ENCODE peak calls at places on chromosomes 5 and 9, in ten cellular contexts. M is SK-N-SH, C is HepG2, Q is stomach, H is K562, U is sigmoid colon, X is suprapubic skin, T is GM12878, V is H1, N is transverse colon. I is an unnamed sample.

GRCh38 chr5:2110934-2111462 is 228.3 kb upstream of the IRX4 start:
- DNase-seq in C (no peak), Q (no peak), X (no peak), V (no peak), N (no peak), T (no peak), M (no peak), U (no peak), H (no peak), I (no peak)

GRCh38 chr5:6715758-6716633 is 2.8 kb downstream of the TENT4A start:
- DNase-seq in U (no peak), Q (no peak), C (no peak), N (no peak), H (no peak), X (no peak), T (no peak), V (no peak), M (no peak), I (no peak)

GRCh38 chr9:86783884-86784283 is 163.4 kb downstream of the GAS1 start:
- DNase-seq in H (no peak), M (no peak), X (no peak), V (no peak), Q (no peak), N (no peak), U (no peak), T (no peak), C (no peak), I (no peak)

GRCh38 chr5:141383345-141383744 is 803 bp downstream of the PCDHGA7 start:
- DNase-seq in X (no peak), Q (no peak), V (no peak), M (no peak), N (no peak), C (no peak), T (no peak), U (no peak), H (no peak), I (no peak)

GRCh38 chr9:4145482-4145881 is 154.4 kb downstream of the GLIS3 start:
- DNase-seq in N (no peak), V (no peak), Q (no peak), H (no peak), M (no peak), C (no peak), T (no peak), X (no peak), U (no peak), I (no peak)

GRCh38 chr9:137666505-137666809 is 47.7 kb downstream of the EHMT1 start:
- DNase-seq in C (no peak), N (no peak), T (no peak), M (peak; percentile 53), H (no peak), V (no peak), U (no peak), X (no peak), Q (no peak), I (peak; percentile 61)

GRCh38 chr9:104868687-104869404 is 59.1 kb downstream of the ABCA1 start:
- DNase-seq in H (peak; percentile 46), N (peak; percentile 46), V (peak; percentile 54), X (peak; percentile 67), Q (peak; percentile 38), M (peak; percentile 37), T (no peak), C (no peak), U (peak; percentile 88), I (peak; percentile 70)

GRCh38 chr9:75588808-75589207 is 301.7 kb upstream of the PCSK5 start:
- DNase-seq in X (no peak), T (no peak), M (peak; percentile 1), H (no peak), N (no peak), C (no peak), V (no peak), U (no peak), Q (no peak), I (no peak)

GRCh38 chr9:16150938-16151650 is 598.3 kb downstream of the CCDC171 start:
- DNase-seq in M (peak; percentile 35), N (no peak), T (peak; percentile 24), H (no peak), U (no peak), C (no peak), Q (no peak), X (no peak), V (no peak), I (no peak)

GRCh38 chr9:81470864-81471263 is 218.5 kb downstream of the TLE1 start:
- DNase-seq in Q (no peak), X (no peak), C (no peak), U (no peak), V (no peak), N (no peak), H (no peak), M (peak; percentile 26), T (no peak), I (no peak)

GRCh38 chr5:109161914-109162683 is 247.7 kb downstream of the PJA2 start:
- DNase-seq in C (no peak), H (no peak), X (no peak), M (no peak), T (peak; percentile 34), N (no peak), V (no peak), U (no peak), Q (no peak), I (no peak)

GRCh38 chr9:133569891-133570651 is 35.6 kb downstream of the ADAMTSL2 start:
- DNase-seq in H (no peak), Q (no peak), U (no peak), C (no peak), X (no peak), M (peak; percentile 65), N (no peak), V (no peak), T (no peak), I (peak; percentile 86)

GRCh38 chr9:78004478-78005229 is 27.0 kb downstream of the GNAQ start:
- DNase-seq in T (no peak), X (no peak), Q (no peak), V (no peak), U (no peak), N (no peak), C (peak; percentile 85), M (no peak), H (peak; percentile 48), I (no peak)
- TF ChIP-seq EP300 in T (no peak), X (no peak), Q (no peak), V (no peak), U (no peak), N (no peak), C (peak; percentile 56), M (no peak), H (peak; percentile 60), I (no peak)

GRCh38 chr9:89679006-89679395 is 74.2 kb downstream of the GADD45G start:
- DNase-seq in M (no peak), V (no peak), U (no peak), H (no peak), Q (no peak), N (no peak), C (no peak), T (no peak), X (no peak), I (no peak)
- H3K27ac ChIP-seq in M (peak overlapping the region; percentile 100), V (peak overlapping the region; percentile 30), U (no peak overlapping the region), H (no peak overlapping the region), Q (no peak overlapping the region), N (no peak overlapping the region), C (no peak overlapping the region), T (no peak overlapping the region), X (no peak overlapping the region), I (no peak overlapping the region)

GRCh38 chr5:3858524-3858923 is 262.9 kb downstream of the IRX1 start:
- DNase-seq in Q (no peak), V (no peak), N (no peak), H (no peak), M (no peak), U (no peak), T (no peak), X (no peak), C (no peak), I (no peak)

DNA sequence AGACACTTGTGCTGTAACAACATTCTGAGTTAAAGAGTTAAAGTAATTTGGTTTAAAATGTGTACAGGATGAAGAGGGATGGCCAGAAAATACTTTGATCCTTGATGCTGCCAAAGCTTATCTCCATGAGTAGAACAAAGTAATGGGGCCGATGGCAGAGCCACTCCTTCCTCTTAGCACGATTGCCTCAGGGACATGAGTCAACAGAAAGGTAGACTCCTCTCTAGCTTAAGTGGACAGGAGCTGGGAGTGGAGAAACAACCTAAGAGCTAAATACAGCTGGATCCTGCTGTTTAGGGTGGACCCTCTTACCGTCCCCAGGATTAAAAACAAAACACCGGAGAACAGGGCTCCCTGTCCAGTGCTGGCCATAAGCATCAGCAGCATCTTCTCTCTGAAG is 267.3 kb downstream of the IRX1 start:
- DNase-seq in U (no peak), T (no peak), H (no peak), X (no peak), Q (no peak), M (no peak), N (no peak), C (no peak), V (no peak), I (no peak)
- TF ChIP-seq POLR2AphosphoS5 in U (no peak), T (no peak), H (no peak), X (no peak), Q (no peak), M (no peak), N (no peak), C (no peak), V (no peak), I (no peak)

GRCh38 chr5:173302546-173303155 is 25.6 kb downstream of the STC2 start:
- DNase-seq in V (no peak), T (no peak), M (no peak), N (no peak), X (no peak), Q (no peak), H (peak; percentile 55), C (peak; percentile 44), U (no peak), I (no peak)
- TF ChIP-seq EP300 in V (no peak), T (no peak), M (no peak), N (no peak), X (no peak), Q (no peak), H (no peak), C (no peak), U (no peak), I (no peak)

GRCh38 chr9:92962303-92962649 is 15.0 kb downstream of the FGD3 start:
- DNase-seq in T (no peak), V (no peak), X (peak; percentile 27), H (no peak), M (no peak), U (no peak), N (no peak), Q (peak; percentile 15), C (no peak), I (no peak)
- H3K27ac ChIP-seq in T (peak overlapping the region; percentile 4), V (no peak overlapping the region), X (no peak overlapping the region), H (no peak overlapping the region), M (no peak overlapping the region), U (no peak overlapping the region), N (peak overlapping the region; percentile 35), Q (peak overlapping the region; percentile 88), C (no peak overlapping the region), I (no peak overlapping the region)

DNA sequence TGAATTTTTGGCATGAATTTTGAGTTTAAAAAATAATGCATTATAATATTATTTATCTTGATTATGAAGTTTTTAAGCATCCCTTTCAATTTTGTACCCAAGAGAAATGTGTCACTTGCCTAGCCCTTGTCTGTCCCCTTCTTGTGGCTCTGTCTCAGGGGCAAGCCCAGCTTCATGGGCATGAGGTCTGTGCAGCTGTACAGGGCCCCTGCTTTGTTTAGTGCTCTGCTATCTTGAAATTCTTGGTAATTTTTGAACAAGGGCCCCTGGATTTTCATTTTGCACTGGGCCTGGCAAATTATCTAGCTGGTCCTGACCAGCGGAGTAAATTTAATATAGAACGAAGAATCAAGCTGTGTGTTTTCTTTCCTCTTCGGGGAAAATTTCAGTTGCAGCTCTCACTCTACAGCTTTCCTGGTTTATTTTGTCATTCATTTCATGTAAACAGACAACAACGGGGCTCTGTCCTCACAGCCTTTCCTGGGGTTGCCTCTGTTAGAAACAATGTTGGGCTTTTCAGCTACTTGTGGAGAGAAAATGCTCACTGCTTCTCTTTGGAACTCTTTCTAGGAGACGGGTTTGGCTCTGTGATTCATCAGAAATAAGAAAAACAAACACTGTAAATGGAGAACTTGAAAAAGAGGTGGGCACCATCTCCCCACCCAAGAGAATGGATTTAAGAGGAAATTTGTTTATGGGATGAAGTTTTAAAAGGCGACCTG is 41.1 kb downstream of the LIX1 start:
- DNase-seq in Q (no peak), M (no peak), C (no peak), N (no peak), T (no peak), X (no peak), H (no peak), V (no peak), U (no peak), I (no peak)
- TF ChIP-seq POLR2AphosphoS5 in Q (no peak), M (no peak), C (no peak), N (no peak), T (no peak), X (no peak), H (no peak), V (no peak), U (no peak), I (no peak)

I was measured in upper lobe of left lung.